ENCODE peak calls at places on chromosomes 12 and 14, in eight cellular contexts. J is WERI-Rb-1, T is Calu3, O is HFFc6, A is endothelial cell of umbilical vein, X is left ventricle myocardium inferior, Q is fibroblast of the aortic adventitia, E is activated B cell treated with CpG ODN at 0.5 μM for 24 hours. C is an unnamed sample.

GRCh38 chr12:94186461-94187237 is 38.3 kb downstream of the PLXNC1 start:
- DNase-seq in J (no peak), T (no peak), O (no peak), A (no peak), X (peak), Q (peak), E (no peak), C (peak)

GRCh38 chr12:127984386-127985055 is 282.4 kb upstream of the TMEM132C start:
- DNase-seq in J (no peak), T (no peak), O (no peak), A (no peak), X (no peak), Q (no peak), E (no peak), C (no peak)

GRCh38 chr12:55996201-55996714 is 818 bp upstream of the SUOX start:
- DNase-seq in J (peak), T (peak), O (peak), A (peak), X (no peak), Q (peak), E (no peak), C (peak)

GRCh38 chr14:98952595-98953325 is 319.2 kb downstream of the BCL11B start:
- DNase-seq in J (no peak), T (peak), O (peak), A (no peak), X (no peak), Q (peak), E (no peak), C (no peak)

GRCh38 chr14:74868739-74869138 is 7.2 kb downstream of the PROX2 start:
- DNase-seq in J (no peak), T (no peak), O (no peak), A (no peak), X (no peak), Q (peak), E (no peak), C (no peak)

GRCh38 chr12:58915634-58916033 is 4.7 kb downstream of the LRIG3 start:
- DNase-seq in J (no peak), T (no peak), O (peak), A (peak), X (peak), Q (peak), E (no peak), C (no peak)

GRCh38 chr12:98868076-98868475 is 223.0 kb downstream of the APAF1 start:
- DNase-seq in J (no peak), T (no peak), O (no peak), A (no peak), X (no peak), Q (no peak), E (no peak), C (no peak)

GRCh38 chr12:76460807-76461206 is 98.8 kb downstream of the OSBPL8 start:
- DNase-seq in J (no peak), T (no peak), O (no peak), A (no peak), X (no peak), Q (no peak), E (no peak), C (no peak)

GRCh38 chr14:42855159-42855558 is 1248.5 kb downstream of the LRFN5 start:
- DNase-seq in J (no peak), T (no peak), O (no peak), A (no peak), X (no peak), Q (peak), E (no peak), C (no peak)

GRCh38 chr12:110699591-110700445 is 10.9 kb upstream of the HVCN1 start:
- DNase-seq in J (no peak), T (no peak), O (no peak), A (no peak), X (no peak), Q (no peak), E (no peak), C (no peak)

GRCh38 chr14:51824191-51824590 is 36.2 kb upstream of the GNG2 start:
- DNase-seq in J (no peak), T (no peak), O (no peak), A (no peak), X (no peak), Q (no peak), E (no peak), C (no peak)

GRCh38 chr12:46938071-46938678 is 112.4 kb upstream of the SLC38A4 start:
- DNase-seq in J (no peak), T (no peak), O (no peak), A (no peak), X (no peak), Q (no peak), E (no peak), C (no peak)

GRCh38 chr14:22685467-22685866 is 41.3 kb upstream of the OR6J1 start:
- DNase-seq in J (no peak), T (no peak), O (no peak), A (no peak), X (no peak), Q (no peak), E (no peak), C (no peak)

GRCh38 chr12:16573652-16574077 is 32.3 kb downstream of the LMO3 start:
- DNase-seq in J (peak), T (no peak), O (no peak), A (no peak), X (peak), Q (no peak), E (no peak), C (no peak)

GRCh38 chr12:23888396-23889068 is 60.9 kb downstream of the SOX5 start:
- DNase-seq in J (no peak), T (no peak), O (no peak), A (no peak), X (no peak), Q (peak), E (no peak), C (no peak)

GRCh38 chr14:22887260-22887989 is 4.4 kb downstream of the REM2 start:
- DNase-seq in J (no peak), T (peak), O (peak), A (no peak), X (no peak), Q (peak), E (no peak), C (peak)

GRCh38 chr14:69038449-69039286 is 59.6 kb upstream of the ACTN1 start:
- DNase-seq in J (peak), T (no peak), O (peak), A (peak), X (no peak), Q (peak), E (no peak), C (no peak)

GRCh38 chr12:76690916-76691700 is 72.8 kb upstream of the ZDHHC17 start:
- DNase-seq in J (no peak), T (no peak), O (no peak), A (no peak), X (no peak), Q (peak), E (no peak), C (no peak)

GRCh38 chr12:122790393-122791075 is 16.2 kb downstream of the CCDC62 start:
- DNase-seq in J (no peak), T (no peak), O (peak), A (no peak), X (no peak), Q (no peak), E (no peak), C (no peak)

GRCh38 chr14:69285661-69286255 is 25.8 kb downstream of the GALNT16 start:
- DNase-seq in J (no peak), T (no peak), O (no peak), A (no peak), X (no peak), Q (no peak), E (no peak), C (no peak)

GRCh38 chr14:33617154-33617553 is 333.7 kb downstream of the EGLN3 start:
- DNase-seq in J (no peak), T (no peak), O (peak), A (no peak), X (no peak), Q (peak), E (no peak), C (no peak)

GRCh38 chr14:56198438-56198837 is 80.2 kb downstream of the PELI2 start:
- DNase-seq in J (no peak), T (no peak), O (no peak), A (no peak), X (no peak), Q (no peak), E (no peak), C (no peak)

GRCh38 chr12:86138770-86139169 is 117.4 kb downstream of the MGAT4C start:
- DNase-seq in J (no peak), T (no peak), O (no peak), A (no peak), X (no peak), Q (no peak), E (no peak), C (no peak)

GRCh38 chr12:113800201-113800600 is 165.9 kb downstream of the RBM19 start:
- DNase-seq in J (no peak), T (no peak), O (no peak), A (no peak), X (no peak), Q (no peak), E (no peak), C (no peak)

GRCh38 chr12:114245555-114245954 is 160.4 kb downstream of the TBX5 start:
- DNase-seq in J (no peak), T (no peak), O (no peak), A (no peak), X (no peak), Q (no peak), E (no peak), C (no peak)

GRCh38 chr12:110546339-110546738 is 36.8 kb downstream of the PPTC7 start:
- DNase-seq in J (no peak), T (no peak), O (peak), A (peak), X (no peak), Q (peak), E (no peak), C (no peak)

GRCh38 chr12:106831699-106832098 is 57.2 kb downstream of the RIC8B start:
- DNase-seq in J (no peak), T (no peak), O (no peak), A (no peak), X (no peak), Q (no peak), E (no peak), C (no peak)

GRCh38 chr12:70049596-70050360 is 193.5 kb upstream of the CNOT2 start:
- DNase-seq in J (no peak), T (peak), O (no peak), A (no peak), X (no peak), Q (no peak), E (no peak), C (no peak)

GRCh38 chr12:56487448-56488040 is 417 bp downstream of the GLS2 start:
- DNase-seq in J (peak), T (peak), O (no peak), A (peak), X (no peak), Q (no peak), E (no peak), C (peak)

GRCh38 chr14:75979071-75979571 is 2.7 kb downstream of the TGFB3 start:
- DNase-seq in J (peak), T (peak), O (peak), A (no peak), X (no peak), Q (peak), E (no peak), C (no peak)

GRCh38 chr12:92765871-92766270 is 63.1 kb downstream of the PLEKHG7 start:
- DNase-seq in J (no peak), T (no peak), O (no peak), A (no peak), X (no peak), Q (no peak), E (no peak), C (no peak)

GRCh38 chr14:24481622-24482324 is 26.3 kb downstream of the CMA1 start:
- DNase-seq in J (peak), T (peak), O (peak), A (peak), X (no peak), Q (peak), E (peak), C (peak)

GRCh38 chr14:61568572-61569011 is 126.7 kb upstream of the HIF1A start:
- DNase-seq in J (no peak), T (peak), O (no peak), A (no peak), X (peak), Q (no peak), E (peak), C (peak)

GRCh38 chr14:61565836-61566536 is 129.3 kb upstream of the HIF1A start:
- DNase-seq in J (no peak), T (no peak), O (peak), A (peak), X (no peak), Q (peak), E (no peak), C (no peak)

GRCh38 chr14:61565181-61565580 is 130.1 kb upstream of the HIF1A start:
- DNase-seq in J (no peak), T (no peak), O (peak), A (no peak), X (no peak), Q (peak), E (no peak), C (no peak)

GRCh38 chr14:61567838-61568571 is 127.3 kb upstream of the HIF1A start:
- DNase-seq in J (no peak), T (no peak), O (no peak), A (no peak), X (no peak), Q (no peak), E (no peak), C (no peak)

DNA sequence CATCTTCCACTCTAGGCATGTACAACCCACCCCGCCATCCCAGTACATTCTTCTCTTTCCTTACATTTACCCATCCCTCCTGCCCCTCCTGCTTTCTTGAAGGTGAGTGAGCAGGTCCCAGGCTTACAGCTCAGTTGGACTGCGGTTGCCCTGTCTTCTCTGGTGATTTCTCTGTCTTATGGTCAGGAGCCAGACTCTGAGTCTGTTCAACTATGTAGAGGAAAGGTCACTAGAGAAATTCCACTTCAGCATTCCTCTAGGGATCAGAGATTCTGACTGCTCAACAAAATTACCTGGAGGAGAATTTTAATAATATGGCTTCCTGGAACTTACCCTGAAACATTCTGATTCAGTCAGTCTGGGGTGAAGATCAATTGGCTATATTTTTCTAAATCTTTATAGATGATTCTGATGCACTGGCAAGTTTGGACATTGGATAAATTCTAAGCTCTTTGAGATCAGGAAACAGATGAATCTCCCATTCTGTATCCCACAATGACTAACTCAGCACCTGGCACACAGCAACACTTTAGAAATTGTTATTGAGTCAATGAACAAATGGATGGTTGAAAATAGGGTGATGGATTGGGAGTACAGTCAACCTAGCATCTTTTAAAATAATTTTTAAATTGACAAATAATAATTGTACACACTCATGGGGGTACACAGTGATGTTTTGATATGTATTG is 128.6 kb upstream of the HIF1A start:
- DNase-seq in J (no peak), T (no peak), O (peak), A (peak), X (no peak), Q (peak), E (no peak), C (no peak)
- TF ChIP-seq CTCF in J (no peak), T (no peak), O (no peak), A (no peak), X (no peak), Q (no peak), E (no peak), C (no peak)

GRCh38 chr14:94633116-94633515 is 20.9 kb downstream of the SERPINA3 start:
- DNase-seq in J (no peak), T (no peak), O (no peak), A (no peak), X (no peak), Q (no peak), E (no peak), C (no peak)

GRCh38 chr14:94638961-94639817 is 27.0 kb downstream of the SERPINA3 start:
- DNase-seq in J (no peak), T (no peak), O (no peak), A (no peak), X (no peak), Q (no peak), E (no peak), C (no peak)

GRCh38 chr14:94638330-94638729 is 26.1 kb downstream of the SERPINA3 start:
- DNase-seq in J (no peak), T (no peak), O (no peak), A (no peak), X (no peak), Q (no peak), E (no peak), C (no peak)

GRCh38 chr14:94635143-94635542 is 23.0 kb downstream of the SERPINA3 start:
- DNase-seq in J (no peak), T (no peak), O (no peak), A (no peak), X (no peak), Q (no peak), E (no peak), C (no peak)

GRCh38 chr14:94636744-94637412 is 24.7 kb downstream of the SERPINA3 start:
- DNase-seq in J (no peak), T (no peak), O (no peak), A (no peak), X (no peak), Q (peak), E (no peak), C (no peak)
- TF ChIP-seq CTCF in J (peak), T (peak), O (no peak), A (no peak), X (peak), Q (no peak), E (no peak), C (peak)

GRCh38 chr12:116864371-116865160 is 16.7 kb downstream of the HRK start:
- DNase-seq in J (no peak), T (no peak), O (peak), A (no peak), X (no peak), Q (peak), E (no peak), C (no peak)

GRCh38 chr12:116862167-116862566 is 19.1 kb downstream of the HRK start:
- DNase-seq in J (no peak), T (no peak), O (no peak), A (no peak), X (no peak), Q (no peak), E (no peak), C (no peak)

GRCh38 chr12:116860281-116860680 is 21.0 kb downstream of the HRK start:
- DNase-seq in J (no peak), T (no peak), O (no peak), A (no peak), X (no peak), Q (no peak), E (no peak), C (no peak)

GRCh38 chr12:116861331-116861730 is 19.9 kb downstream of the HRK start:
- DNase-seq in J (no peak), T (no peak), O (peak), A (no peak), X (peak), Q (peak), E (peak), C (no peak)

DNA sequence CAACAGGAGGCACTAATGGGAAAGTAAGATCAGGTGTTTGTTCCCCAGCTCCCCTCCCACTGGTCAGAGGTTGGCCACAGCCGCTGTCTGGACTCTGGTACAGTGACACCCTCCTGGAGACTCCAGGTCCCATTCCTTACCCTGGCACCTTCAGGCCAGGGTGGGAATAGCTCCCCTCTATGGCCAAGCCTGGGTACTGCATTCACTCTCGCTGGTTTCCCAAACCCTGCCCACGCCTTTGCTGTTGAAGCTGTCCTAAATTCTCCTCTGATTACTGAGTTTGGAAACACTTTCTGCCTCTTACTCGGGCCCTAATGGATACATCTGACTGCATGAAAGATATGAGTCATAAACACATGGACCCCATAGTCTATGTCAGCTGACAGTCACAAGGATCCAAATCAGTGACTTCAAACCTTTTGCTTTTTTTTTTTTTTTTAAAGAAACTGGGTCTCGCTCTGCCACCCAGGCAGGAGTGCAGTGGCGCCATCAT is 17.9 kb downstream of the HRK start:
- DNase-seq in J (peak), T (no peak), O (peak), A (peak), X (no peak), Q (peak), E (no peak), C (no peak)
- TF ChIP-seq CTCF in J (peak), T (peak), O (peak), A (peak), X (peak), Q (peak), E (no peak), C (peak)

DNA sequence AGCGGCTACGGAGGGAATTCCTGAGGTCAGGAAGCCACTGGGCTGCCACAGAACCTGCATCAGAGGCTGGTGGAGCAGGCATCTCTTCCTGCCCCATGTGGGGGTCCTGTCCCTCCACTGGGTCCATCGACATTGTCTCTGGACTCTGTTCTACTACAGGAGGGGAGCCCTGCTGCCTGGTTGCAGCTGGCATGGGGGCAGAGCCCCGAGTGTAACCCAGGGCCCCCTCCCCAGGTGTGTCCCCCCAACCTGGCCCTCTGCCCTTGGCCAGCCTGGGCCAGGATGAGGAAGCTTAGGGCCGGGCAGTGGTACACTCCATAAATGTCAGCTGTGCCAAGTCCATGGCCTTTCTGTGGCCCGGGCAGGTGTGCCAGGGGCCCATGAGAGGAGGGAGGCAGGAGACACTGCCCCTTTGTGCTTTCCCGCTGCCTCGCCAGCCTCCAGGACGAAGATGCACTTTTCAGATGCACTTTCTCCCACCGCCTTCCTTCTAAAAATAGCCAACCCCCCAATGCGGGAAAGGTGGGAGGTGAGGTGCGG is 4.0 kb upstream of the EXOC3L4 start:
- DNase-seq in J (no peak), T (no peak), O (no peak), A (no peak), X (no peak), Q (no peak), E (no peak), C (no peak)
- TF ChIP-seq CTCF in J (no peak), T (no peak), O (no peak), A (no peak), X (no peak), Q (no peak), E (no peak), C (no peak)

DNA sequence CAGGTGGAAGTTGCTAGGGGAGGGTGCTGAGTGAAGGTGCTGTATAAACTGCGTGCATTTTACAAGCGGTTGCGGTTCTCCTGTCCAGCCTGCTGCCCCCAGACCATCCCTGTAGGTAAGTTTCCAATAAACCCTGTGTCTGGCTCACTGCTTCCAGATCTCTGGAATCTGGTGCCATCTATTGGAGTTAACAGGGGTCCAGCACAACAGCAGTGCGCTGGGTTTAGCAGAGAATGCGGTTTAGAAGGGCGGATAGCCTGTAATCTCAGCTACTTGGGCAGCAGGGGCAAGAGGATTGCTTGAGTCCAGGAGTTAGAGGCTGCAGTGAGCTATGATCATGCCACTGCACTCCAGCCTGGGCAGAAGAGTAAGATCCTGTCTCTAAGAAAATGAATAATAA is 4.9 kb downstream of the AACS start:
- DNase-seq in J (peak), T (no peak), O (no peak), A (no peak), X (no peak), Q (no peak), E (no peak), C (no peak)
- TF ChIP-seq CTCF in J (peak), T (no peak), O (no peak), A (no peak), X (no peak), Q (peak), E (no peak), C (no peak)